ENCODE peak calls at places on chromosomes 12 and 14, in seven cellular contexts. One of them, this sample, is unnamed.

GRCh38 chr12:54988402-54989054 is 4.0 kb upstream of the TESPA1 start:
- DNase-seq in right atrium auricular region: peak
- DNase-seq in SJSA1: no peak
- DNase-seq in neuronal stem cell: no peak
- DNase-seq in A549: no peak
- DNase-seq in astrocyte of the cerebellum: no peak
- DNase-seq in fibroblast of lung: peak
- DNase-seq in this sample: peak

GRCh38 chr12:57299514-57300016 is 48.6 kb upstream of the STAC3 start:
- DNase-seq in right atrium auricular region: no peak
- DNase-seq in SJSA1: no peak
- DNase-seq in neuronal stem cell: no peak
- DNase-seq in A549: no peak
- DNase-seq in astrocyte of the cerebellum: peak
- DNase-seq in fibroblast of lung: peak
- DNase-seq in this sample: no peak

GRCh38 chr12:56188786-56189335 is 422 bp downstream of the SMARCC2 start:
- DNase-seq in right atrium auricular region: no peak
- DNase-seq in SJSA1: no peak
- DNase-seq in neuronal stem cell: peak
- DNase-seq in A549: no peak
- DNase-seq in astrocyte of the cerebellum: no peak
- DNase-seq in fibroblast of lung: no peak
- DNase-seq in this sample: no peak

GRCh38 chr14:29350496-29350895 is 577.2 kb downstream of the PRKD1 start:
- DNase-seq in right atrium auricular region: no peak
- DNase-seq in SJSA1: no peak
- DNase-seq in neuronal stem cell: no peak
- DNase-seq in A549: no peak
- DNase-seq in astrocyte of the cerebellum: no peak
- DNase-seq in fibroblast of lung: no peak
- DNase-seq in this sample: no peak

GRCh38 chr12:86254399-86255107 is 1.6 kb downstream of the MGAT4C start:
- DNase-seq in right atrium auricular region: no peak
- DNase-seq in SJSA1: no peak
- DNase-seq in neuronal stem cell: no peak
- DNase-seq in A549: no peak
- DNase-seq in astrocyte of the cerebellum: no peak
- DNase-seq in fibroblast of lung: peak
- DNase-seq in this sample: no peak

GRCh38 chr12:120234643-120235368 is 30.7 kb downstream of the PXN start:
- DNase-seq in right atrium auricular region: peak
- DNase-seq in SJSA1: peak
- DNase-seq in neuronal stem cell: no peak
- DNase-seq in A549: peak
- DNase-seq in astrocyte of the cerebellum: peak
- DNase-seq in fibroblast of lung: peak
- DNase-seq in this sample: peak

GRCh38 chr14:50395448-50395847 is 1.2 kb downstream of the CDKL1 start:
- DNase-seq in right atrium auricular region: no peak
- DNase-seq in SJSA1: no peak
- DNase-seq in neuronal stem cell: no peak
- DNase-seq in A549: no peak
- DNase-seq in astrocyte of the cerebellum: no peak
- DNase-seq in fibroblast of lung: no peak
- DNase-seq in this sample: no peak

GRCh38 chr14:102811971-102812370 is 34.7 kb downstream of the TRAF3 start:
- DNase-seq in right atrium auricular region: no peak
- DNase-seq in SJSA1: no peak
- DNase-seq in neuronal stem cell: no peak
- DNase-seq in A549: no peak
- DNase-seq in astrocyte of the cerebellum: no peak
- DNase-seq in fibroblast of lung: no peak
- DNase-seq in this sample: no peak

GRCh38 chr12:49672351-49673181 is 34.6 kb downstream of the FMNL3 start:
- DNase-seq in right atrium auricular region: no peak
- DNase-seq in SJSA1: no peak
- DNase-seq in neuronal stem cell: no peak
- DNase-seq in A549: no peak
- DNase-seq in astrocyte of the cerebellum: no peak
- DNase-seq in fibroblast of lung: no peak
- DNase-seq in this sample: no peak

GRCh38 chr14:58430156-58430555 is 2.6 kb downstream of the KIAA0586 start:
- DNase-seq in right atrium auricular region: no peak
- DNase-seq in SJSA1: no peak
- DNase-seq in neuronal stem cell: no peak
- DNase-seq in A549: no peak
- DNase-seq in astrocyte of the cerebellum: no peak
- DNase-seq in fibroblast of lung: peak
- DNase-seq in this sample: peak

GRCh38 chr12:120698677-120699076 is 11.6 kb upstream of the UNC119B start:
- DNase-seq in right atrium auricular region: no peak
- DNase-seq in SJSA1: no peak
- DNase-seq in neuronal stem cell: no peak
- DNase-seq in A549: no peak
- DNase-seq in astrocyte of the cerebellum: no peak
- DNase-seq in fibroblast of lung: no peak
- DNase-seq in this sample: no peak

GRCh38 chr14:100140452-100141132 is 18.9 kb downstream of the DEGS2 start:
- DNase-seq in right atrium auricular region: no peak
- DNase-seq in SJSA1: no peak
- DNase-seq in neuronal stem cell: peak
- DNase-seq in A549: peak
- DNase-seq in astrocyte of the cerebellum: no peak
- DNase-seq in fibroblast of lung: no peak
- DNase-seq in this sample: no peak

GRCh38 chr14:90691627-90692026 is 124.6 kb downstream of the TTC7B start:
- DNase-seq in right atrium auricular region: no peak
- DNase-seq in SJSA1: no peak
- DNase-seq in neuronal stem cell: no peak
- DNase-seq in A549: no peak
- DNase-seq in astrocyte of the cerebellum: no peak
- DNase-seq in fibroblast of lung: peak
- DNase-seq in this sample: no peak

GRCh38 chr12:117882181-117882580 is 86.6 kb downstream of the KSR2 start:
- DNase-seq in right atrium auricular region: no peak
- DNase-seq in SJSA1: no peak
- DNase-seq in neuronal stem cell: no peak
- DNase-seq in A549: no peak
- DNase-seq in astrocyte of the cerebellum: no peak
- DNase-seq in fibroblast of lung: no peak
- DNase-seq in this sample: no peak

GRCh38 chr12:2395352-2395977 is 342.7 kb downstream of the CACNA1C start:
- DNase-seq in right atrium auricular region: no peak
- DNase-seq in SJSA1: peak
- DNase-seq in neuronal stem cell: peak
- DNase-seq in A549: peak
- DNase-seq in astrocyte of the cerebellum: no peak
- DNase-seq in fibroblast of lung: peak
- DNase-seq in this sample: no peak

GRCh38 chr14:99755629-99756603 is 37.3 kb upstream of the EML1 start:
- DNase-seq in right atrium auricular region: peak
- DNase-seq in SJSA1: peak
- DNase-seq in neuronal stem cell: no peak
- DNase-seq in A549: peak
- DNase-seq in astrocyte of the cerebellum: peak
- DNase-seq in fibroblast of lung: peak
- DNase-seq in this sample: peak

GRCh38 chr12:79927772-79928474 is 7.0 kb downstream of the PPP1R12A start:
- DNase-seq in right atrium auricular region: no peak
- DNase-seq in SJSA1: no peak
- DNase-seq in neuronal stem cell: no peak
- DNase-seq in A549: no peak
- DNase-seq in astrocyte of the cerebellum: no peak
- DNase-seq in fibroblast of lung: no peak
- DNase-seq in this sample: no peak

GRCh38 chr12:9843416-9843815 is 16.1 kb downstream of the KLRF1 start:
- DNase-seq in right atrium auricular region: no peak
- DNase-seq in SJSA1: no peak
- DNase-seq in neuronal stem cell: no peak
- DNase-seq in A549: no peak
- DNase-seq in astrocyte of the cerebellum: no peak
- DNase-seq in fibroblast of lung: peak
- DNase-seq in this sample: no peak

GRCh38 chr14:36028218-36028617 is 148.3 kb downstream of the PTCSC3 start:
- DNase-seq in right atrium auricular region: no peak
- DNase-seq in SJSA1: no peak
- DNase-seq in neuronal stem cell: no peak
- DNase-seq in A549: peak
- DNase-seq in astrocyte of the cerebellum: no peak
- DNase-seq in fibroblast of lung: no peak
- DNase-seq in this sample: no peak

GRCh38 chr12:24049771-24050170 is 100.3 kb upstream of the SOX5 start:
- DNase-seq in right atrium auricular region: no peak
- DNase-seq in SJSA1: no peak
- DNase-seq in neuronal stem cell: no peak
- DNase-seq in A549: no peak
- DNase-seq in astrocyte of the cerebellum: no peak
- DNase-seq in fibroblast of lung: no peak
- DNase-seq in this sample: no peak

GRCh38 chr12:68237068-68237467 is 11.5 kb upstream of the IL26 start:
- DNase-seq in right atrium auricular region: no peak
- DNase-seq in SJSA1: no peak
- DNase-seq in neuronal stem cell: no peak
- DNase-seq in A549: no peak
- DNase-seq in astrocyte of the cerebellum: no peak
- DNase-seq in fibroblast of lung: peak
- DNase-seq in this sample: no peak

GRCh38 chr14:100554082-100554677 is 33.0 kb downstream of the BEGAIN start:
- DNase-seq in right atrium auricular region: peak
- DNase-seq in SJSA1: no peak
- DNase-seq in neuronal stem cell: no peak
- DNase-seq in A549: peak
- DNase-seq in astrocyte of the cerebellum: no peak
- DNase-seq in fibroblast of lung: no peak
- DNase-seq in this sample: no peak

DNA sequence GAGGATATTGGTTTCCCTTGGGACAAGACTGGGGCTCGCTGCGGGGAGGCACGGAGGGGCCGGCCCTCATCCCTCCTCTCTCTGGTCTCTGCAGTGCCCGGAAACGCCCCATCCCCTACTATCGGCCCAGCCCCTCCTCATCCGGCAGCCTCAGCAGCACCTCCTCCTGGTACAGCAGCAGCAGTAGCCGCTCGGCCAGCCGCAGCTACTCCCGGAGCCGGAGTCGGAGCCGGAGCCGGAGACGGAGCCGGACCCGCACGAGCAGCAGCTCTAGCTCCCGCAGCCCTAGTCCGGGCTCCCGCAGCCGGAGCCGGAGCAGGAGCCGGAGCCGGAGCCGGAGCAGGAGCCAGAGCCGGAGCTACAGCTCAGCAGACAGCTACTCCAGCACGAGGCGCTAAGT is 22.3 kb upstream of the HSPB8 start:
- DNase-seq in right atrium auricular region: no peak
- DNase-seq in SJSA1: no peak
- DNase-seq in neuronal stem cell: no peak
- DNase-seq in A549: peak
- DNase-seq in astrocyte of the cerebellum: no peak
- DNase-seq in fibroblast of lung: no peak
- DNase-seq in this sample: no peak
- H3K4me3 ChIP-seq in right atrium auricular region: no peak
- H3K4me3 ChIP-seq in SJSA1: no peak
- H3K4me3 ChIP-seq in neuronal stem cell: no peak
- H3K4me3 ChIP-seq in A549: no peak
- H3K4me3 ChIP-seq in astrocyte of the cerebellum: no peak
- H3K4me3 ChIP-seq in fibroblast of lung: no peak
- H3K4me3 ChIP-seq in this sample: no peak

DNA sequence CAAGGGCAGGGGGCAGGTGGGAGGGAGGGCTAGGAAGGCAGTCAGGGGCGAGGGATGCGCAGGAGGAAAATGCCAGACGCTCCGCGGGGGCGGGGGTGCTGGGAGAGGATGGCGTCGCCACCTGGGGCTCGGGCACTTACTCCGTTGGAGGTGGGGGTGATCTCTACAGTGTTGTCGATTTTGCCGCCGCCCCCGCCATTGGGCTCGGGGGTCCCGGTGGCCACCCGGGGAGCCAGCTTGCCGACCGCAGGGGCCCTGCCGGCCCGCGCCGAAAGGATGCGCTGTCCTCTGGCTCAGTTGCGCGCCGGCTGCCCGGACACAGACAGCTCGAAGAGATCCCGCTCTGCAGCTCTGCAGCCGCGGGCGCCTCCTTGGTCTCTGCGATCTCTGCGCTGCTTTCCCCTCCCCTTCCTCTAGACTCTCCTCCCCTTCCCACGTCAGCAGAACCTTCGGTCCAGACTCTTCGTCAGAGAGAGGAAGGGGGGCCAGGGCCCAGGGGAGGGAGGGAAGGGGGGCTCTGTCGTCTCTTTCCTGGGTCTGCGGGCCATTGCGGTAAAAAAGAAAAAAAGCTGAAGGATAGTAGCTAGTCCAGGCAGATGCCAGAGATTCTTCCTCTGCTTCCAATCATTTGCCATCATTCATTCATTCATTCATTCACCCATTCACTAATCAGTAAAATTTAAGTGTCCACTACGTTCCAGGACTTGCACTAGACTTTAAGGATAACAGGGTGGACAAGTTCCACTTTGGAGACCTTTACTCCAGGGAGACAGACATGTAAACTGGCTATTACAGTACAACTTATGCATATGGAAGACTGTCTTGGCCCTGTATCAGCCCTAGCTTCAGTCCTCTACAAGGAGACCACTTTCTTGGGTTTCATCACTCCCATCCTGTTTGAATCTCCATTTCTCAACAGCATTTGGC is at the start of gene SLC22A17:
- DNase-seq in right atrium auricular region: peak
- DNase-seq in SJSA1: peak
- DNase-seq in neuronal stem cell: peak
- DNase-seq in A549: peak
- DNase-seq in astrocyte of the cerebellum: peak
- DNase-seq in fibroblast of lung: peak
- DNase-seq in this sample: peak
- H3K4me3 ChIP-seq in right atrium auricular region: peak
- H3K4me3 ChIP-seq in SJSA1: peak
- H3K4me3 ChIP-seq in neuronal stem cell: peak
- H3K4me3 ChIP-seq in A549: peak
- H3K4me3 ChIP-seq in astrocyte of the cerebellum: peak
- H3K4me3 ChIP-seq in fibroblast of lung: peak
- H3K4me3 ChIP-seq in this sample: peak

GRCh38 chr12:62632521-62632920 is 165.9 kb downstream of the MON2 start:
- DNase-seq in right atrium auricular region: no peak
- DNase-seq in SJSA1: no peak
- DNase-seq in neuronal stem cell: no peak
- DNase-seq in A549: no peak
- DNase-seq in astrocyte of the cerebellum: no peak
- DNase-seq in fibroblast of lung: peak
- DNase-seq in this sample: no peak
- H3K4me3 ChIP-seq in right atrium auricular region: peak
- H3K4me3 ChIP-seq in SJSA1: peak
- H3K4me3 ChIP-seq in neuronal stem cell: peak
- H3K4me3 ChIP-seq in A549: peak
- H3K4me3 ChIP-seq in astrocyte of the cerebellum: peak
- H3K4me3 ChIP-seq in fibroblast of lung: peak
- H3K4me3 ChIP-seq in this sample: peak

DNA sequence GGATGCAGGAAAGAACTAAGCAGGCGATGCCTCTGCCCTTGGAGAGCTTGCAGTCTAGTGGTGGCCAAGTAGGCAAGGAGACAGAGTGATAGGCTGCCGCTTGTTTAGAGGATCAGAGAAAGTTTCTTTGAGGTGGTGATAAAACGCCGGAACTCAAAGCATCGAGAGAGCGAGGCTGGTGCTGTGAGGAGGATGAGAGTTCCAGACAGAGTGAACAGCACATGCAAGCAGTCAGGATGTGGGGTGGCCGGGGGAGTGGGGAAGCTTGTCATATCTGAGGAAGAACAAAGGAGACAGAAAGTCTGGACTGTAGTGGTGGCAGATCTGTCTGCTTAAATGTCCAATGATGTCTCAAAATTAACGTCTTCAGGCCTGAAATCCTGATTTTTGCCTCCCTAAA is 319.7 kb downstream of the SNAPC1 start:
- DNase-seq in right atrium auricular region: no peak
- DNase-seq in SJSA1: no peak
- DNase-seq in neuronal stem cell: no peak
- DNase-seq in A549: no peak
- DNase-seq in astrocyte of the cerebellum: no peak
- DNase-seq in fibroblast of lung: no peak
- DNase-seq in this sample: no peak
- H3K4me3 ChIP-seq in right atrium auricular region: no peak
- H3K4me3 ChIP-seq in SJSA1: no peak
- H3K4me3 ChIP-seq in neuronal stem cell: no peak
- H3K4me3 ChIP-seq in A549: no peak
- H3K4me3 ChIP-seq in astrocyte of the cerebellum: no peak
- H3K4me3 ChIP-seq in fibroblast of lung: no peak
- H3K4me3 ChIP-seq in this sample: no peak